ENCODE peak calls at places on chromosomes 11 and 22, in seven cellular contexts. One of them, this sample, is unnamed.

GRCh38 chr11:73951797-73952196 is 971 bp downstream of the DNAJB13 start:
- DNase-seq in uterus: no peak
- DNase-seq in A673: no peak
- DNase-seq in SJCRH30: peak
- DNase-seq in CD8-positive, alpha-beta T cell: no peak
- DNase-seq in colonic mucosa: no peak
- DNase-seq in pancreas: no peak
- DNase-seq in this sample: no peak

GRCh38 chr22:31102441-31103081 is 4.8 kb downstream of the SELENOM start:
- DNase-seq in uterus: peak
- DNase-seq in A673: no peak
- DNase-seq in SJCRH30: no peak
- DNase-seq in CD8-positive, alpha-beta T cell: no peak
- DNase-seq in colonic mucosa: peak
- DNase-seq in pancreas: no peak
- DNase-seq in this sample: no peak

GRCh38 chr11:21588754-21589153 is 604.1 kb upstream of the ANO5 start:
- DNase-seq in uterus: no peak
- DNase-seq in A673: peak
- DNase-seq in SJCRH30: no peak
- DNase-seq in CD8-positive, alpha-beta T cell: no peak
- DNase-seq in colonic mucosa: no peak
- DNase-seq in pancreas: no peak
- DNase-seq in this sample: no peak

GRCh38 chr11:134978388-134979088 is 566.5 kb upstream of the B3GAT1 start:
- DNase-seq in uterus: no peak
- DNase-seq in A673: no peak
- DNase-seq in SJCRH30: no peak
- DNase-seq in CD8-positive, alpha-beta T cell: no peak
- DNase-seq in colonic mucosa: no peak
- DNase-seq in pancreas: no peak
- DNase-seq in this sample: no peak

GRCh38 chr11:75582461-75582934 is 20.4 kb downstream of the SERPINH1 start:
- DNase-seq in uterus: no peak
- DNase-seq in A673: no peak
- DNase-seq in SJCRH30: no peak
- DNase-seq in CD8-positive, alpha-beta T cell: no peak
- DNase-seq in colonic mucosa: no peak
- DNase-seq in pancreas: no peak
- DNase-seq in this sample: no peak

GRCh38 chr11:120344302-120345004 is 8.2 kb downstream of the ARHGEF12 start:
- DNase-seq in uterus: no peak
- DNase-seq in A673: peak
- DNase-seq in SJCRH30: peak
- DNase-seq in CD8-positive, alpha-beta T cell: peak
- DNase-seq in colonic mucosa: peak
- DNase-seq in pancreas: no peak
- DNase-seq in this sample: no peak

GRCh38 chr22:45578524-45579147 is 76.0 kb downstream of the FBLN1 start:
- DNase-seq in uterus: no peak
- DNase-seq in A673: no peak
- DNase-seq in SJCRH30: no peak
- DNase-seq in CD8-positive, alpha-beta T cell: no peak
- DNase-seq in colonic mucosa: no peak
- DNase-seq in pancreas: no peak
- DNase-seq in this sample: no peak

GRCh38 chr11:86891020-86891419 is 64.2 kb downstream of the FZD4 start:
- DNase-seq in uterus: no peak
- DNase-seq in A673: no peak
- DNase-seq in SJCRH30: no peak
- DNase-seq in CD8-positive, alpha-beta T cell: no peak
- DNase-seq in colonic mucosa: no peak
- DNase-seq in pancreas: no peak
- DNase-seq in this sample: no peak

GRCh38 chr11:128213461-128213860 is 373.9 kb downstream of the ETS1 start:
- DNase-seq in uterus: no peak
- DNase-seq in A673: no peak
- DNase-seq in SJCRH30: no peak
- DNase-seq in CD8-positive, alpha-beta T cell: no peak
- DNase-seq in colonic mucosa: no peak
- DNase-seq in pancreas: no peak
- DNase-seq in this sample: no peak

GRCh38 chr22:48253573-48253972 is 1491.1 kb downstream of the TBC1D22A start:
- DNase-seq in uterus: no peak
- DNase-seq in A673: no peak
- DNase-seq in SJCRH30: no peak
- DNase-seq in CD8-positive, alpha-beta T cell: no peak
- DNase-seq in colonic mucosa: no peak
- DNase-seq in pancreas: no peak
- DNase-seq in this sample: no peak

GRCh38 chr11:44140805-44141204 is 45.3 kb downstream of the EXT2 start:
- DNase-seq in uterus: no peak
- DNase-seq in A673: no peak
- DNase-seq in SJCRH30: no peak
- DNase-seq in CD8-positive, alpha-beta T cell: no peak
- DNase-seq in colonic mucosa: no peak
- DNase-seq in pancreas: no peak
- DNase-seq in this sample: no peak

GRCh38 chr11:76837696-76838421 is 22.9 kb upstream of the ACER3 start:
- DNase-seq in uterus: no peak
- DNase-seq in A673: no peak
- DNase-seq in SJCRH30: no peak
- DNase-seq in CD8-positive, alpha-beta T cell: no peak
- DNase-seq in colonic mucosa: peak
- DNase-seq in pancreas: no peak
- DNase-seq in this sample: no peak

GRCh38 chr11:1863352-1864215 is 10.7 kb downstream of the LSP1 start:
- DNase-seq in uterus: peak
- DNase-seq in A673: peak
- DNase-seq in SJCRH30: peak
- DNase-seq in CD8-positive, alpha-beta T cell: peak
- DNase-seq in colonic mucosa: peak
- DNase-seq in pancreas: peak
- DNase-seq in this sample: no peak

GRCh38 chr11:108316061-108316460 is 93.2 kb downstream of the ATM start:
- DNase-seq in uterus: no peak
- DNase-seq in A673: no peak
- DNase-seq in SJCRH30: no peak
- DNase-seq in CD8-positive, alpha-beta T cell: no peak
- DNase-seq in colonic mucosa: no peak
- DNase-seq in pancreas: no peak
- DNase-seq in this sample: no peak

DNA sequence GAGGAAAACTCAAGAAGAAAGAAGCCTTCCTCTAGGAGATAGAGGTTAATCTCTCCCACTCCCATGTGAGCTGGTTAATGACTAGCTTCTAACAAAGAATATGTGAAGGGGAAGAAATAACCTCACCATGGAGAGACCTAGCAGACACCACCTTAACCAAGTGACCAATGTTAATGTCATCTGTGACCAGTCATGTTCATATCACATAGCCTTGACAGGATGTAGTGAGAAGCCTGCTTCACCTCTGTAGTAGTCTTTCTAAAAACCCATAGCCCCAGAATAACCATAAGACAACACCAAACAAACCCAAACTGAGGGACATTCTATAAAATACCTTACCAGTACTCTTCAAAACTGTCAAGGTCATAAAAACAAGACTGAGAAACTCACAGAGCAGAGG is 21.5 kb upstream of the POU2AF1 start:
- DNase-seq in uterus: no peak
- DNase-seq in A673: no peak
- DNase-seq in SJCRH30: no peak
- DNase-seq in CD8-positive, alpha-beta T cell: no peak
- DNase-seq in colonic mucosa: no peak
- DNase-seq in pancreas: no peak
- DNase-seq in this sample: no peak
- H3K27ac ChIP-seq in uterus: no peak
- H3K27ac ChIP-seq in A673: no peak
- H3K27ac ChIP-seq in SJCRH30: no peak
- H3K27ac ChIP-seq in CD8-positive, alpha-beta T cell: no peak
- H3K27ac ChIP-seq in colonic mucosa: no peak
- H3K27ac ChIP-seq in pancreas: no peak
- H3K27ac ChIP-seq in this sample: no peak

GRCh38 chr11:130416906-130417305 is 11.5 kb downstream of the ADAMTS8 start:
- DNase-seq in uterus: no peak
- DNase-seq in A673: no peak
- DNase-seq in SJCRH30: no peak
- DNase-seq in CD8-positive, alpha-beta T cell: no peak
- DNase-seq in colonic mucosa: no peak
- DNase-seq in pancreas: no peak
- DNase-seq in this sample: no peak

GRCh38 chr11:130416537-130416896 is 11.9 kb downstream of the ADAMTS8 start:
- DNase-seq in uterus: no peak
- DNase-seq in A673: no peak
- DNase-seq in SJCRH30: no peak
- DNase-seq in CD8-positive, alpha-beta T cell: no peak
- DNase-seq in colonic mucosa: no peak
- DNase-seq in pancreas: no peak
- DNase-seq in this sample: no peak

GRCh38 chr11:130415719-130416536 is 12.5 kb downstream of the ADAMTS8 start:
- DNase-seq in uterus: no peak
- DNase-seq in A673: no peak
- DNase-seq in SJCRH30: no peak
- DNase-seq in CD8-positive, alpha-beta T cell: no peak
- DNase-seq in colonic mucosa: no peak
- DNase-seq in pancreas: no peak
- DNase-seq in this sample: no peak

GRCh38 chr11:130418756-130419155 is 9.7 kb downstream of the ADAMTS8 start:
- DNase-seq in uterus: no peak
- DNase-seq in A673: no peak
- DNase-seq in SJCRH30: no peak
- DNase-seq in CD8-positive, alpha-beta T cell: no peak
- DNase-seq in colonic mucosa: no peak
- DNase-seq in pancreas: no peak
- DNase-seq in this sample: no peak

GRCh38 chr11:130418210-130418609 is 10.2 kb downstream of the ADAMTS8 start:
- DNase-seq in uterus: no peak
- DNase-seq in A673: no peak
- DNase-seq in SJCRH30: no peak
- DNase-seq in CD8-positive, alpha-beta T cell: no peak
- DNase-seq in colonic mucosa: no peak
- DNase-seq in pancreas: no peak
- DNase-seq in this sample: peak
- H3K27ac ChIP-seq in uterus: no peak
- H3K27ac ChIP-seq in A673: no peak
- H3K27ac ChIP-seq in SJCRH30: no peak
- H3K27ac ChIP-seq in CD8-positive, alpha-beta T cell: no peak
- H3K27ac ChIP-seq in colonic mucosa: no peak
- H3K27ac ChIP-seq in pancreas: no peak
- H3K27ac ChIP-seq in this sample: peak

GRCh38 chr22:17788023-17788330 is 13.7 kb upstream of the BID start:
- DNase-seq in uterus: no peak
- DNase-seq in A673: no peak
- DNase-seq in SJCRH30: no peak
- DNase-seq in CD8-positive, alpha-beta T cell: no peak
- DNase-seq in colonic mucosa: no peak
- DNase-seq in pancreas: no peak
- DNase-seq in this sample: no peak

GRCh38 chr22:17788528-17789378 is 14.5 kb upstream of the BID start:
- DNase-seq in uterus: no peak
- DNase-seq in A673: no peak
- DNase-seq in SJCRH30: no peak
- DNase-seq in CD8-positive, alpha-beta T cell: no peak
- DNase-seq in colonic mucosa: no peak
- DNase-seq in pancreas: no peak
- DNase-seq in this sample: no peak

GRCh38 chr22:17786435-17787158 is 12.3 kb upstream of the BID start:
- DNase-seq in uterus: peak
- DNase-seq in A673: no peak
- DNase-seq in SJCRH30: peak
- DNase-seq in CD8-positive, alpha-beta T cell: no peak
- DNase-seq in colonic mucosa: no peak
- DNase-seq in pancreas: no peak
- DNase-seq in this sample: peak

GRCh38 chr22:17785185-17786184 is 11.2 kb upstream of the BID start:
- DNase-seq in uterus: no peak
- DNase-seq in A673: peak
- DNase-seq in SJCRH30: peak
- DNase-seq in CD8-positive, alpha-beta T cell: peak
- DNase-seq in colonic mucosa: peak
- DNase-seq in pancreas: peak
- DNase-seq in this sample: no peak

GRCh38 chr22:17787159-17788022 is 13.1 kb upstream of the BID start:
- DNase-seq in uterus: no peak
- DNase-seq in A673: no peak
- DNase-seq in SJCRH30: no peak
- DNase-seq in CD8-positive, alpha-beta T cell: no peak
- DNase-seq in colonic mucosa: no peak
- DNase-seq in pancreas: no peak
- DNase-seq in this sample: no peak
- H3K27ac ChIP-seq in uterus: peak
- H3K27ac ChIP-seq in A673: no peak
- H3K27ac ChIP-seq in SJCRH30: no peak
- H3K27ac ChIP-seq in CD8-positive, alpha-beta T cell: peak
- H3K27ac ChIP-seq in colonic mucosa: no peak
- H3K27ac ChIP-seq in pancreas: peak
- H3K27ac ChIP-seq in this sample: peak

GRCh38 chr11:112277937-112278336 is 17.3 kb upstream of the PLET1 start:
- DNase-seq in uterus: no peak
- DNase-seq in A673: no peak
- DNase-seq in SJCRH30: no peak
- DNase-seq in CD8-positive, alpha-beta T cell: no peak
- DNase-seq in colonic mucosa: no peak
- DNase-seq in pancreas: no peak
- DNase-seq in this sample: no peak

GRCh38 chr11:112281776-112282175 is 21.1 kb upstream of the PLET1 start:
- DNase-seq in uterus: no peak
- DNase-seq in A673: no peak
- DNase-seq in SJCRH30: no peak
- DNase-seq in CD8-positive, alpha-beta T cell: no peak
- DNase-seq in colonic mucosa: peak
- DNase-seq in pancreas: no peak
- DNase-seq in this sample: no peak

GRCh38 chr11:112280268-112281126 is 19.8 kb upstream of the PLET1 start:
- DNase-seq in uterus: peak
- DNase-seq in A673: peak
- DNase-seq in SJCRH30: peak
- DNase-seq in CD8-positive, alpha-beta T cell: peak
- DNase-seq in colonic mucosa: peak
- DNase-seq in pancreas: peak
- DNase-seq in this sample: peak

GRCh38 chr11:112278803-112279202 is 18.1 kb upstream of the PLET1 start:
- DNase-seq in uterus: no peak
- DNase-seq in A673: no peak
- DNase-seq in SJCRH30: no peak
- DNase-seq in CD8-positive, alpha-beta T cell: no peak
- DNase-seq in colonic mucosa: no peak
- DNase-seq in pancreas: no peak
- DNase-seq in this sample: no peak

DNA sequence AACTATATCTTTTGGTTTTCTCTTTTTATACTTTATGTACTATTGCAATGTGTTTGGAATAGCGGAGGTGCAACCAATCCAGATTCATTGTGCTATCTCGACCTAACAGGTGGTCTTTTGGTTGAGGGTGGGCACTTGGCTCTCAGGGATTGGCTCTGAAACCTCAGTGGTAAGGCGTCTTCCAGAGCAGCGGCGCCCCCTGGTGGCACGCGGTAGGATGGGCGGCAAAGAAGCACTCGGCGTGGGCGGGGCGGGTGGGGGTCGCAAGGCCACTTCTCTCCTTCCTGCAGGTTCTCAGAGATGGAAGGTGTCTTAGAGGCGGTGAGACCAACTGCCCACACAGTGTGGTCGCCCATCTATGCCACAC is 19.2 kb upstream of the PLET1 start:
- DNase-seq in uterus: peak
- DNase-seq in A673: peak
- DNase-seq in SJCRH30: peak
- DNase-seq in CD8-positive, alpha-beta T cell: peak
- DNase-seq in colonic mucosa: peak
- DNase-seq in pancreas: peak
- DNase-seq in this sample: peak
- H3K27ac ChIP-seq in uterus: peak
- H3K27ac ChIP-seq in A673: no peak
- H3K27ac ChIP-seq in SJCRH30: no peak
- H3K27ac ChIP-seq in CD8-positive, alpha-beta T cell: no peak
- H3K27ac ChIP-seq in colonic mucosa: no peak
- H3K27ac ChIP-seq in pancreas: no peak
- H3K27ac ChIP-seq in this sample: no peak